ENCODE peak calls at places on chromosomes 5 and 9, in eight cellular contexts. A, I, H, P, N, K, O and T are unnamed samples.
A peak's percentile ranks its signal among the peaks of the same experiment; 100 is the strongest.

GRCh38 chr5:43675357-43675756 is 72.4 kb downstream of the NNT start:
- DNase-seq in H (no peak), I (no peak), A (no peak), O (no peak), P (no peak), N (no peak), K (no peak), T (no peak)

GRCh38 chr5:120655828-120656435 is 191.8 kb downstream of the PRR16 start:
- DNase-seq in I (no peak), P (no peak), O (peak; percentile 33), K (peak; percentile 36), N (no peak), H (peak; percentile 18), A (peak; percentile 17), T (peak; percentile 20)

GRCh38 chr9:29564564-29564963 is 1991.3 kb upstream of the C9orf72 start:
- DNase-seq in A (no peak), O (no peak), N (no peak), P (no peak), K (no peak), H (no peak), I (no peak), T (peak; percentile 1)

GRCh38 chr5:83503662-83504061 is 32.1 kb downstream of the VCAN start:
- DNase-seq in O (no peak), N (no peak), A (peak; percentile 43), P (no peak), I (no peak), H (no peak), K (no peak), T (no peak)

GRCh38 chr9:73680831-73681230 is 529.2 kb downstream of the ANXA1 start:
- DNase-seq in K (no peak), A (no peak), O (no peak), P (no peak), I (no peak), H (no peak), N (no peak), T (no peak)

GRCh38 chr5:72624641-72625236 is 117.5 kb upstream of the ZNF366 start:
- DNase-seq in A (peak; percentile 76), N (no peak), H (no peak), P (no peak), K (no peak), I (no peak), O (no peak), T (no peak)

GRCh38 chr5:134533115-134533815 is 7.8 kb downstream of the JADE2 start:
- DNase-seq in K (peak; percentile 36), P (no peak), O (no peak), A (no peak), I (no peak), H (no peak), N (no peak), T (no peak)

GRCh38 chr5:110757118-110757729 is 18.4 kb downstream of the SLC25A46 start:
- DNase-seq in I (no peak), H (peak; percentile 38), O (peak; percentile 55), K (peak; percentile 20), N (no peak), A (peak; percentile 36), P (no peak), T (peak; percentile 32)

GRCh38 chr5:1139366-1139765 is 27.5 kb upstream of the SLC12A7 start:
- DNase-seq in P (no peak), I (no peak), N (no peak), K (no peak), H (no peak), A (no peak), O (no peak), T (no peak)

GRCh38 chr9:33835625-33836260 is 18.8 kb downstream of the UBE2R2 start:
- DNase-seq in A (no peak), H (no peak), P (no peak), I (no peak), O (no peak), K (no peak), N (no peak), T (no peak)

GRCh38 chr9:78038620-78039300 is 7.1 kb upstream of the GNAQ start:
- DNase-seq in P (no peak), O (no peak), H (no peak), K (no peak), N (no peak), I (no peak), A (peak; percentile 33), T (no peak)

GRCh38 chr5:36156124-36156601 is 4.3 kb downstream of the SKP2 start:
- DNase-seq in K (no peak), A (peak; percentile 68), I (peak; percentile 43), P (no peak), N (no peak), O (no peak), H (no peak), T (peak; percentile 88)

GRCh38 chr5:141522301-141522700 is 33.4 kb downstream of the PCDHGC5 start:
- DNase-seq in N (no peak), K (no peak), A (no peak), I (no peak), H (no peak), P (no peak), O (no peak), T (no peak)

DNA sequence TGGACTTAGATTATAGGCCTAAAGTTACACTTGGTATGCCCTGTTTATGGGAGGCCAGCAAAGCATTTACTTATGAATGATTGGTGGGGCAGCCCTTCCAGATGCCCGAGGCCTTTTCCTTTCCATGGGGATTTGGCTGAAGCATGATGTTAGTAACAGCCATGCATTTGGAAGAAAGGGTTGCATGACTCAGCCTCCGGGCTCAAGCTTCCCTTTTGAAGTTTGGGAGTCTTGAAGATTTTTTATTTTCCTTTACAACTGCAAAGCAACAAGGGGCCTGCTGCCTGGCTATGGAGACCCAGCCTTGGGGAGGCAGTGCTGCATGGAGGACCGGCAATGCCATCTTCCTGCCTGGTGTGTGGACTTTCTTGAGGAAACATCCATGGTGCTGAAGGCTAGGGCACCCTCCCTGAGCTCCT is 244.7 kb downstream of the ICE1 start:
- DNase-seq in K (no peak), I (no peak), N (no peak), P (no peak), H (no peak), A (no peak), O (no peak), T (no peak)
- TF ChIP-seq CTCF in K (no peak), I (no peak), N (no peak), P (no peak), H (no peak), A (no peak), O (no peak), T (no peak)

DNA sequence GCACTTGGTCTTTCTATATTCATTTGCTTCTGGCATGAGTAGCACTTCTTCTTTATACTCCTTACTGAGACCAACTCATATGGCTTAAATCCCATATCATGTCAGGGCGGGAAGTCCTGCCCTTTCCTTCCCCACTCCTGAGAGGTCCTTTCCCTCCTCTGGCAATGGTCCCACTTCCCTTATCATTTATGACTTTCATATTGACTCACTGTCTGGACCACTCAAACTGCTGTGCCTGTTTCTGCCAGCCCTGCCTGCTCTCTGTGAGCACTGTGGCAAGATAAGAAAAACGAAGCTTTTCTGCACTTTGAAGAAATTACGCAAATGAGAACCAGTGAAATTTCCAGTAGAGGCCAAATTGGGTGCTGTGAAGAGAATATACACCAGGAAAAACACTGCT is 58.1 kb downstream of the ZNF474 start:
- DNase-seq in H (no peak), N (no peak), P (no peak), K (peak; percentile 68), I (no peak), A (peak; percentile 62), O (no peak), T (no peak)
- H3K27ac ChIP-seq in H (no peak overlapping the region), N (no peak overlapping the region), P (no peak overlapping the region), K (no peak overlapping the region), I (no peak overlapping the region), A (no peak overlapping the region), O (no peak overlapping the region), T (no peak overlapping the region)

GRCh38 chr5:50867140-50867539 is 200.7 kb downstream of the PARP8 start:
- DNase-seq in I (no peak), N (no peak), H (no peak), A (no peak), O (no peak), K (no peak), P (no peak), T (no peak)
- TF ChIP-seq CTCF in I (no peak), N (no peak), H (no peak), A (no peak), O (no peak), K (no peak), P (no peak), T (no peak)

DNA sequence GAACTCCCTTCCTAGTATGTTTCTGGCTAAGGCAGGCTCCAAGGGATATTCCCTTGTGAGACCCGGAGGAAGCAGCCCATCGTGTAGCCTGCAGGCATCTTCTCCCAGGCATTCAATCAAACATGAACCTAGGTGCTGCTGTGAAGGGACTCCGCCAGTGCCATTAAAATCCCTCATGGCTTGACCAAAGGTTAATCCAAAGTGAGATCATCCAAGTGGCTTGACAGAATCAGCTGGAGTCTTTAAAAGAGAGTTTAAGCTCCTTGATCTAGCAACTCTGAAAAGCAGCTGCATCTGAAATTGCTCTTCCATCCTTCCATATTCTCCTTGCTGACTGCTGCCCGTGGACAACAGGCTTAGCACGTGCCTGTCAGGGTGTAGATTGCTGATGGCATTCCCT is 333.9 kb downstream of the DIRAS2 start:
- DNase-seq in I (no peak), K (peak; percentile 23), A (no peak), N (no peak), H (no peak), O (no peak), P (no peak), T (no peak)
- H3K27ac ChIP-seq in I (no peak overlapping the region), K (no peak overlapping the region), A (no peak overlapping the region), N (no peak overlapping the region), H (no peak overlapping the region), O (no peak overlapping the region), P (no peak overlapping the region), T (no peak overlapping the region)

GRCh38 chr9:83980395-83981125 is at the start of gene RMI1:
- DNase-seq in I (peak; percentile 97), P (peak; percentile 98), K (peak; percentile 100), N (peak; percentile 99), O (peak; percentile 99), H (peak; percentile 96), A (peak; percentile 93), T (peak; percentile 99)
- TF ChIP-seq CTCF in I (peak; percentile 22), P (no peak), K (no peak), N (peak; percentile 26), O (no peak), H (peak; percentile 59), A (no peak), T (peak; percentile 18)

GRCh38 chr9:100196215-100196614 is 97.2 kb downstream of the INVS start:
- DNase-seq in A (no peak), N (no peak), P (no peak), K (no peak), H (no peak), I (no peak), O (no peak), T (no peak)

GRCh38 chr9:100196828-100197227 is 97.8 kb downstream of the INVS start:
- DNase-seq in I (no peak), A (no peak), N (no peak), K (no peak), H (no peak), O (no peak), P (no peak), T (no peak)

GRCh38 chr9:100193078-100193477 is 94.0 kb downstream of the INVS start:
- DNase-seq in A (no peak), O (no peak), K (no peak), H (no peak), I (no peak), N (no peak), P (no peak), T (no peak)

GRCh38 chr9:100197553-100197952 is 98.5 kb downstream of the INVS start:
- DNase-seq in K (no peak), A (no peak), N (no peak), I (no peak), H (no peak), P (no peak), O (no peak), T (no peak)
- H3K27ac ChIP-seq in K (no peak overlapping the region), A (no peak overlapping the region), N (no peak overlapping the region), I (no peak overlapping the region), H (no peak overlapping the region), P (no peak overlapping the region), O (no peak overlapping the region), T (no peak overlapping the region)